ENCODE peak calls at places on chromosomes 6 and 20, in six cellular contexts. C is IMR-90, O is GM12878, H is uterus, W is transverse colon, T is A549. L is an unnamed sample.

GRCh38 chr6:108113557-108114519 is 39.3 kb upstream of the OSTM1 start:
- DNase-seq in C (peak; percentile 48), O (no peak), H (peak; percentile 16), W (no peak), T (peak; percentile 34), L (peak; percentile 78)

GRCh38 chr6:36196049-36196879 is at the start of gene BRPF3:
- DNase-seq in C (peak; percentile 67), O (no peak), H (peak; percentile 84), W (peak; percentile 84), T (peak; percentile 57), L (peak; percentile 89)

GRCh38 chr20:17505664-17506517 is 25.3 kb downstream of the BFSP1 start:
- DNase-seq in C (peak; percentile 71), O (no peak), H (no peak), W (no peak), T (no peak), L (peak; percentile 69)

GRCh38 chr6:56746767-56747504 is 104.2 kb upstream of the DST start:
- DNase-seq in C (no peak), O (no peak), H (no peak), W (no peak), T (no peak), L (no peak)

GRCh38 chr6:128508588-128509296 is 11.7 kb downstream of the PTPRK start:
- DNase-seq in C (peak; percentile 93), O (no peak), H (no peak), W (no peak), T (peak; percentile 86), L (peak; percentile 25)

GRCh38 chr20:44993343-44993742 is 27.0 kb downstream of the STK4 start:
- DNase-seq in C (peak; percentile 12), O (no peak), H (no peak), W (no peak), T (no peak), L (peak; percentile 48)

GRCh38 chr20:22801528-22801927 is 217.2 kb upstream of the FOXA2 start:
- DNase-seq in C (no peak), O (no peak), H (no peak), W (no peak), T (no peak), L (no peak)

GRCh38 chr20:50588034-50588736 is 78.0 kb downstream of the PTPN1 start:
- DNase-seq in C (peak; percentile 58), O (no peak), H (peak; percentile 69), W (peak; percentile 80), T (peak; percentile 72), L (peak; percentile 72)

GRCh38 chr6:28825732-28826293 is 98.0 kb downstream of the TRIM27 start:
- DNase-seq in C (no peak), O (no peak), H (no peak), W (no peak), T (no peak), L (no peak)

GRCh38 chr20:39524371-39524911 is 562.3 kb downstream of the DHX35 start:
- DNase-seq in C (no peak), O (no peak), H (no peak), W (no peak), T (no peak), L (no peak)

GRCh38 chr6:44489912-44490604 is 102.6 kb downstream of the CDC5L start:
- DNase-seq in C (peak; percentile 99), O (no peak), H (peak; percentile 65), W (no peak), T (peak; percentile 64), L (no peak)

GRCh38 chr20:822651-823325 is 10.7 kb upstream of the FAM110A start:
- DNase-seq in C (no peak), O (no peak), H (no peak), W (no peak), T (no peak), L (no peak)

GRCh38 chr20:62566771-62567170 is 75.5 kb upstream of the SLCO4A1 start:
- DNase-seq in C (no peak), O (no peak), H (no peak), W (no peak), T (no peak), L (no peak)

GRCh38 chr6:168031411-168032382 is 34.2 kb downstream of the KIF25 start:
- DNase-seq in C (peak; percentile 64), O (no peak), H (no peak), W (no peak), T (no peak), L (peak; percentile 34)

GRCh38 chr6:158031191-158031444 is 49.5 kb downstream of the SYNJ2 start:
- DNase-seq in C (no peak), O (no peak), H (no peak), W (no peak), T (no peak), L (no peak)

GRCh38 chr6:37630281-37630799 is 67.3 kb downstream of the MDGA1 start:
- DNase-seq in C (peak; percentile 100), O (no peak), H (no peak), W (no peak), T (peak; percentile 87), L (peak; percentile 96)

GRCh38 chr20:33232486-33233072 is 3.2 kb upstream of the BPIFA1 start:
- DNase-seq in C (no peak), O (no peak), H (no peak), W (no peak), T (no peak), L (no peak)

GRCh38 chr6:15143540-15143939 is 102.3 kb upstream of the JARID2 start:
- DNase-seq in C (no peak), O (no peak), H (no peak), W (no peak), T (no peak), L (no peak)

GRCh38 chr6:150182460-150183078 is 39.7 kb downstream of the PPP1R14C start:
- DNase-seq in C (no peak), O (no peak), H (no peak), W (no peak), T (no peak), L (no peak)

GRCh38 chr6:30646450-30647038 is 389 bp upstream of the C6orf136 start:
- DNase-seq in C (no peak), O (no peak), H (peak; percentile 93), W (peak; percentile 96), T (no peak), L (no peak)

GRCh38 chr6:38187688-38188590 is 368.4 kb downstream of the ZFAND3 start:
- DNase-seq in C (no peak), O (no peak), H (no peak), W (no peak), T (no peak), L (no peak)

GRCh38 chr20:46401478-46401860 is 4.9 kb downstream of the ELMO2 start:
- DNase-seq in C (no peak), O (peak; percentile 40), H (no peak), W (no peak), T (no peak), L (no peak)

GRCh38 chr6:149138093-149138492 is 179.4 kb upstream of the TAB2 start:
- DNase-seq in C (no peak), O (no peak), H (no peak), W (no peak), T (no peak), L (no peak)

GRCh38 chr6:149139782-149140136 is 177.8 kb upstream of the TAB2 start:
- DNase-seq in C (no peak), O (no peak), H (no peak), W (no peak), T (no peak), L (no peak)

GRCh38 chr6:149140910-149141290 is 176.6 kb upstream of the TAB2 start:
- DNase-seq in C (no peak), O (peak; percentile 65), H (no peak), W (no peak), T (no peak), L (no peak)

GRCh38 chr6:149138699-149139294 is 178.7 kb upstream of the TAB2 start:
- DNase-seq in C (no peak), O (no peak), H (no peak), W (no peak), T (no peak), L (no peak)

DNA sequence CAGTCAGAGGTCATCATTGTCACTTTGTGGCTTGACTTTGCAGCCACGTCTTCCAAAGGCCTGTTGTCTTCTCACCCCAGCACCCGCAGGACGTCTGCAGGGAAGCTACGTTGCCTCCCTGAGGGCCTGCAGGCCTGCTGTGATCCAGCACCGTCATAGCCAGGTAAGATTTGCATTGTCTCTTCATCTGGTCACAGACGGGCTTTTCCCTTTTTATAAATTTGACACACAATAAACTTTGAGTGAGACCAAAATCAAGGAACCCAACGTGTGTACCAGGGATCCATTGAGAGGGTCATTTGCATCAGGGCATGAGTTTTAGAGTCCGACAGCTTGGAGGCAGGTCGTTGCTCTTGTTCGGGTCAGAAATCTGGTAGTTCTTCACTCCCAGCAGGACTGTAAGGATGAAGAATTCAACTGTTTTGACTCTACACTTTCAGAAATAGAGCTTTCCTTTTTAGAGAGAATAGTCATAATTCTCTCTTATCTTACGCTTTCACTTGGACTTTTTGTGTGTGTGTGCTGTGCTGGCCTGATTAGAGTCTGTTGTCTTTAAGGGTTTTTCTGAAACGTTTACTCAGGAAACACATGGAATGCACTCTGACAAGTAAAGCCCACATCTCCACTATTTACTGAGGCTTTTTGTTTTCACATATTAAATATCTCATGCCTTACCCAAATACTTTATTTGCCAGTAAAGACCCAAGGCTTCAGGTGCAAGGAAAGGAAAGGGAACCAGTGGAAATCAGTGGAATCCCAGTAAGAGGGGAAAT is 177.2 kb upstream of the TAB2 start:
- DNase-seq in C (no peak), O (peak; percentile 65), H (no peak), W (no peak), T (no peak), L (peak; percentile 27)
- H3K4me3 ChIP-seq in C (no peak overlapping the region), O (peak overlapping the region; percentile 17), H (no peak overlapping the region), W (no peak overlapping the region), T (no peak overlapping the region), L (no peak overlapping the region)

DNA sequence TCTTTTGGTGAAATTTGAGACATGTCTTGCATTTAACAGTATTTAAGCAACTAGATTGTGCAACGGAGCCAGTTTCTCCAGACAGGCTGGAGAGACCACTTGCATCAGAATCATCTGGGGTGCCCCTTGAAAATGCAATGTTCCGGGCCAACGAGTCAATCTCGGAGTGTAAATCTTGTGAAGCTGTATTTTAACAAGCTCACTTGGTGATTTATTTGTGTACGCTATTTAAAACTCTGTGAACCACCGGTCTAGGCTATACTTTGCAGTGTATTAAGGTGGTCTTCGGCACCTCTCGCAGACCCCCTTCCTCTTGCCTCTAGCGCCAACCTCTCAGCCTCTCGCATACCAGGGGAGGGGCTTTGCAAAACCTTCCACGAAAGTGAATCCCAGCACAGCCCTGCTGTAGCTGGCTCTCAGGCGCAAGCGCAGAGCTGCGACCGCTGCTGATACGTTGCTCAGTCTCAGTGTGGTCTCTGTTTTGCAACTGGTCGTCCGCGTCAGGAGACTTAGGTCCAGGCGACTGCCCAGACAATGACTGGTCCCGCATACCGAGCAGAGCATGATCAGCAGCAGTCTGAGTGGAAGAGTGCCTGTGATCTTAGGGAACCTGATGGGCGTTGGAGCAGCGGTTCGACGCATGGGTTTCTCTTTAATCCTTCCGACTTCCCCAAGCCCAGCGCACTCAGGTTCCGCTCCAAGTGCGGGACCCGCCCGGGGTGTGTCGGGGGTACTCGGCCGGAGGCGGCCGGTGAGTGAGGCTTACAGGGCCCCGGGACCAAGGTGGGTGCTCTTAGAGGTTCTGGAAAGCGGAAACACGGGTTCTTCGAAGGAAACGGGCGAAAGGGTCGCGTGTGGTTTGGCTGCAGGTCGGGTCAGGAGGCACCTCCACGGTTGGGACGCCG is at the start of gene ZNF391:
- DNase-seq in C (peak; percentile 80), O (peak; percentile 51), H (peak; percentile 66), W (peak; percentile 70), T (peak; percentile 82), L (peak; percentile 96)
- TF ChIP-seq POLR2A in C (no peak), O (peak; percentile 93), H (peak; percentile 31), W (no peak), T (peak; percentile 42), L (peak; percentile 75)

GRCh38 chr6:6993503-6994237 is 114.1 kb upstream of the RREB1 start:
- DNase-seq in C (no peak), O (no peak), H (no peak), W (no peak), T (no peak), L (no peak)
- TF ChIP-seq CTCF in C (no peak), O (no peak), H (no peak), W (no peak), T (no peak), L (no peak)

GRCh38 chr6:155088856-155089255 is 93.7 kb downstream of the TIAM2 start:
- DNase-seq in C (no peak), O (no peak), H (no peak), W (no peak), T (no peak), L (no peak)
- H3K4me3 ChIP-seq in C (no peak overlapping the region), O (no peak overlapping the region), H (no peak overlapping the region), W (no peak overlapping the region), T (no peak overlapping the region), L (no peak overlapping the region)

L was measured in NB4.